ENCODE peak calls at places on chromosome 15, in seven cellular contexts. M is GM23248; Y is CD4-positive, CD25-positive, alpha-beta regulatory T cell; N is body of pancreas; R is IMR-90; S is right lobe of liver; F is OCI-LY7. H is an unnamed sample. For H3K4me1, the result is how much of the 10 kb centered on the place peaks cover.

GRCh38 chr15:53837263-53837662 is 77.8 kb upstream of the WDR72 start:
- DNase-seq in M (no peak), Y (no peak), N (peak), R (no peak), S (peak), F (no peak), H (no peak)

GRCh38 chr15:67968564-67969440 is 85.3 kb upstream of the PIAS1 start:
- DNase-seq in M (no peak), Y (no peak), N (no peak), R (no peak), S (no peak), F (no peak), H (no peak)

GRCh38 chr15:36590838-36591237 is 11.4 kb downstream of the CDIN1 start:
- DNase-seq in M (peak), Y (no peak), N (no peak), R (peak), S (no peak), F (no peak), H (no peak)

GRCh38 chr15:25775317-25775912 is 87.7 kb downstream of the ATP10A start:
- DNase-seq in M (peak), Y (no peak), N (no peak), R (peak), S (peak), F (peak), H (peak)

GRCh38 chr15:50562735-50563640 is 16.5 kb upstream of the USP50 start:
- DNase-seq in M (peak), Y (no peak), N (no peak), R (peak), S (no peak), F (no peak), H (no peak)

GRCh38 chr15:70111203-70112017 is 13.7 kb upstream of the TLE3 start:
- DNase-seq in M (peak), Y (no peak), N (peak), R (peak), S (peak), F (peak), H (peak)

GRCh38 chr15:63395730-63396545 is 14.3 kb upstream of the CA12 start:
- DNase-seq in M (no peak), Y (no peak), N (no peak), R (no peak), S (no peak), F (no peak), H (no peak)

GRCh38 chr15:78177447-78177873 is 28.3 kb downstream of the IDH3A start:
- DNase-seq in M (peak), Y (no peak), N (peak), R (no peak), S (peak), F (peak), H (peak)

GRCh38 chr15:32651229-32651837 is 9.8 kb downstream of the SCG5 start:
- DNase-seq in M (peak), Y (peak), N (peak), R (peak), S (peak), F (peak), H (peak)

GRCh38 chr15:63373330-63373729 is 8.3 kb downstream of the CA12 start:
- DNase-seq in M (no peak), Y (no peak), N (no peak), R (no peak), S (no peak), F (no peak), H (no peak)

GRCh38 chr15:80468776-80469175 is 64.6 kb downstream of the ARNT2 start:
- DNase-seq in M (no peak), Y (no peak), N (no peak), R (no peak), S (no peak), F (no peak), H (no peak)

GRCh38 chr15:101537681-101538080 is 48.2 kb upstream of the PCSK6 start:
- DNase-seq in M (no peak), Y (no peak), N (no peak), R (no peak), S (no peak), F (no peak), H (peak)

GRCh38 chr15:35436422-35436821 is 109.5 kb downstream of the DPH6 start:
- DNase-seq in M (no peak), Y (no peak), N (no peak), R (no peak), S (no peak), F (no peak), H (no peak)

GRCh38 chr15:94584833-94585244 is 353.5 kb downstream of the MCTP2 start:
- DNase-seq in M (peak), Y (peak), N (no peak), R (no peak), S (no peak), F (peak), H (no peak)

GRCh38 chr15:45795487-45796069 is 160.7 kb downstream of the SQOR start:
- DNase-seq in M (peak), Y (no peak), N (peak), R (peak), S (no peak), F (peak), H (peak)

GRCh38 chr15:87582169-87582568 is 674.4 kb downstream of the NTRK3 start:
- DNase-seq in M (peak), Y (no peak), N (no peak), R (no peak), S (no peak), F (peak), H (no peak)

GRCh38 chr15:98289747-98290146 is 329.2 kb downstream of the ARRDC4 start:
- DNase-seq in M (no peak), Y (no peak), N (no peak), R (no peak), S (no peak), F (no peak), H (no peak)

GRCh38 chr15:31403096-31403495 is 76.5 kb downstream of the KLF13 start:
- DNase-seq in M (peak), Y (no peak), N (no peak), R (peak), S (no peak), F (no peak), H (no peak)

GRCh38 chr15:65106011-65106590 is 8.9 kb downstream of the UBAP1L start:
- DNase-seq in M (no peak), Y (no peak), N (no peak), R (no peak), S (no peak), F (no peak), H (no peak)
- H3K4me1 ChIP-seq in M (under half), Y (under half), N (under half), R (under half), S (under half), F (under half), H (under half)

GRCh38 chr15:92902723-92903587 is 2.8 kb downstream of the CHD2 start:
- DNase-seq in M (peak), Y (no peak), N (no peak), R (no peak), S (no peak), F (peak), H (no peak)
- H3K4me3 ChIP-seq in M (peak), Y (peak), N (peak), R (peak), S (peak), F (peak), H (peak)

DNA sequence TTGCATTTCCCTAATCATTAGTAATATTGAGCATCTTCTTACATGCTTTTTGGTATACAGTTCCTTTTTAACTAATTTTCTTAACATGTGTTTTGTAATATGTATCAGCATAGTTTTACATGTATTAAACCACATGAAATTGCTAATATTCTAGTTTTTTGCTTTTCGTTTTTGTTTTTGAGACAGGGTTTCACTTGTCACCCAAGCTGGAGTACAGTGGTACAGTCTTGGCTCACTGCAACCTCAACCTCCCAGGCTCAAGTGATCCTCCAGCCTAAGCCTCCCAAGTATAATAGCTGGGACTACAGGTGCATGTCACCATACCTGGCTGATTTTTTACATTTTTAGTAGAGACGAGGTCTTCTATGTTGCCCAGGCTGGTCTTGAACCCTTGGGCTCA is 4.4 kb upstream of the ISG20 start:
- DNase-seq in M (no peak), Y (no peak), N (no peak), R (no peak), S (no peak), F (no peak), H (no peak)
- H3K4me1 ChIP-seq in M (under half), Y (half or more), N (under half), R (under half), S (under half), F (half or more), H (under half)

DNA sequence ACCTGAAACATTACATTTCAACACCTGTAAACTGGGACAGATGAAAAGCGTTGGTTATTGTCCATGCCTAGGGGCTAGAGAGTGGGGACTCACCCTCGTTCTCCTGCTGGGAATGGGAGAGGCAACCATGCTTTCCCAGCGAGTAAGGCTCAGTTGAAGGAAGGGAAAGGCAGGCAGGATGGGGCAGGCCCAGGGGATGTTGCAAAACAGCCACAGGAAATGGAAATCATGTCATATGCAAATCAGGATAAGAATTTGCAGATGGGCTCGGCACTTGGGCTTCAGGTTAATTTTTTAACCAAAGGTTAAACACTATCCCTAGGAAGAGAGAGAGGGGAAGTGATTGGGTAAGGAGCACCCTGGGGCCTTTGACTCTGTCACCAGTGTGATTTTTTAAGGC is 14.5 kb upstream of the PLA2G4E start:
- DNase-seq in M (peak), Y (no peak), N (no peak), R (peak), S (no peak), F (peak), H (no peak)
- H3K4me3 ChIP-seq in M (no peak), Y (no peak), N (no peak), R (no peak), S (no peak), F (peak), H (no peak)

DNA sequence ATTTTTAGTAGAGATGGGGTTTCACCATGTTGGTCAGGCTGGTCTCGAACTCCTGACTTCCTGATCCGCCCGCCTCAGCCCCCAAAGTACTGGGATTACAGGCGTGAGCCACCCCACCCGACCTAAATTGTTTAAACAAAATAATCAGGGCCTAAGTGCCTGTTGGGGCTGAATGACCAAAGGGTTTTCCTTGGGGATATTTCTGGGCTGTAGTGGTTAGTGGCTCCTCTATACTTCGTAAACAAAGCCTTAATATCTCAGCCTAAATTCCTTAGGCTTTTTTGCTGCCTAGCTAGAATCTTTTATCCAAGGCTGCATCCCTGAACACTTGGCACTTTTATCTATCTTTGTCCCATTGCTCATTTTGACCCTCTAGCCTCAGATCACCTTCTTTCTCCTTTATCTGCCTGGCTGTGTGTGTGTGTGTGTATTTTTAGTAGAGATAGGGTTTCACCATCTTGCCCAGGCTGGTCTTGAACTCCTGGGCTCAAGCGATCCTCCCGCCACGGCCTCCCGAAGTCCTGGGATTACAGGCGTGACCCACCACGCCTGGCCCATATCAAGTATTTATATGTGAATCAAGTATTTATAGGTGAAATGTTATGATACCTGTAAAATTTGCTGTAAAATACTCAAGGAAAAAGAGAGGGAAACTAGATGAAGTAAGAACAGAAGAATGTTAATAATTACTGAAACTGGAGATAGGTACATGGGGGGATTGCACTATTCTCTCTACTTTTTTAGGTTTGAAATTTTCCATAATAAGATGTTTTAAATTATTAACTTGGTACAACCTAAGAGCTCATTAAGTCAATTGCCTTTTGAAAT is 1.8 kb downstream of the NUSAP1 start:
- DNase-seq in M (no peak), Y (no peak), N (no peak), R (no peak), S (no peak), F (peak), H (no peak)
- H3K4me1 ChIP-seq in M (under half), Y (under half), N (under half), R (under half), S (under half), F (under half), H (under half)